ENCODE peak calls at places on chromosomes 6 and 20, in six cellular contexts. Z is BJ, H is pancreas, D is cardiac muscle cell, Q is suprapubic skin, X is B cell. F is an unnamed sample.

GRCh38 chr6:166957087-166957804 is 896 bp upstream of the RNASET2 start:
- DNase-seq in D (no peak), H (peak; percentile 43), Q (no peak), X (no peak), Z (no peak), F (no peak)

GRCh38 chr20:34512955-34513419 is 3.2 kb upstream of the DYNLRB1 start:
- DNase-seq in X (no peak), D (no peak), Q (no peak), Z (no peak), H (no peak), F (no peak)

GRCh38 chr6:156437084-156437879 is 339.9 kb upstream of the ARID1B start:
- DNase-seq in X (no peak), H (no peak), D (no peak), Z (no peak), Q (no peak), F (no peak)

GRCh38 chr6:161091972-161092701 is 100.6 kb downstream of the MAP3K4 start:
- DNase-seq in X (no peak), Q (no peak), H (no peak), D (no peak), Z (peak; percentile 35), F (no peak)

GRCh38 chr6:89562114-89562815 is 76.3 kb downstream of the LYRM2 start:
- DNase-seq in H (no peak), Q (no peak), Z (no peak), X (no peak), D (no peak), F (no peak)

GRCh38 chr20:56506103-56506502 is 18.4 kb upstream of the FAM209A start:
- DNase-seq in Z (no peak), Q (no peak), X (no peak), D (no peak), H (no peak), F (no peak)

GRCh38 chr6:53390010-53390409 is 41.3 kb upstream of the ELOVL5 start:
- DNase-seq in D (no peak), Q (no peak), X (no peak), H (no peak), Z (no peak), F (no peak)

GRCh38 chr6:11341867-11342266 is 109.4 kb upstream of the NEDD9 start:
- DNase-seq in D (no peak), H (no peak), Z (no peak), Q (no peak), X (no peak), F (no peak)

GRCh38 chr20:5080384-5080877 is 39.3 kb downstream of the PCNA start:
- DNase-seq in H (no peak), D (no peak), X (peak; percentile 51), Q (peak; percentile 80), Z (peak; percentile 19), F (no peak)

GRCh38 chr20:19750907-19751636 is 7.0 kb upstream of the RIN2 start:
- DNase-seq in H (no peak), Z (no peak), X (peak; percentile 53), D (peak; percentile 28), Q (no peak), F (no peak)

GRCh38 chr6:41813469-41813868 is 26.0 kb downstream of the TOMM6 start:
- DNase-seq in Q (no peak), X (no peak), Z (no peak), D (no peak), H (no peak), F (no peak)

GRCh38 chr6:57267586-57268293 is 45.6 kb upstream of the RAB23 start:
- DNase-seq in Z (peak; percentile 96), H (no peak), Q (no peak), D (peak; percentile 35), X (peak; percentile 42), F (no peak)

GRCh38 chr6:96792791-96793190 is 44.5 kb downstream of the GPR63 start:
- DNase-seq in Z (no peak), H (no peak), X (no peak), D (no peak), Q (no peak), F (no peak)

GRCh38 chr20:60254901-60255411 is 296.7 kb downstream of the CDH26 start:
- DNase-seq in Z (peak; percentile 39), Q (no peak), X (no peak), H (no peak), D (no peak), F (no peak)

GRCh38 chr6:147508073-147508870 is at the start of gene SAMD5:
- DNase-seq in X (no peak), H (peak; percentile 47), Z (peak; percentile 20), D (peak; percentile 77), Q (no peak), F (no peak)

GRCh38 chr6:93523365-93523764 is 104.0 kb upstream of the EPHA7 start:
- DNase-seq in Q (no peak), D (no peak), Z (no peak), H (no peak), X (no peak), F (no peak)

GRCh38 chr6:104682722-104683643 is 176.7 kb downstream of the HACE1 start:
- DNase-seq in H (peak; percentile 30), X (no peak), D (peak; percentile 60), Q (no peak), Z (no peak), F (no peak)

GRCh38 chr20:10671850-10672578 is 1.8 kb downstream of the JAG1 start:
- DNase-seq in Q (peak; percentile 89), D (peak; percentile 50), H (peak; percentile 79), Z (no peak), X (no peak), F (no peak)

GRCh38 chr6:12636336-12636735 is 80.2 kb upstream of the PHACTR1 start:
- DNase-seq in H (no peak), Z (no peak), X (no peak), D (no peak), Q (no peak), F (no peak)

GRCh38 chr20:63082308-63082938 is 75.7 kb upstream of the BHLHE23 start:
- DNase-seq in H (peak; percentile 27), X (peak; percentile 20), D (peak; percentile 84), Q (peak; percentile 63), Z (no peak), F (peak; percentile 83)

GRCh38 chr6:149840345-149841075 is 23.6 kb downstream of the LRP11 start:
- DNase-seq in X (no peak), H (peak; percentile 89), D (peak; percentile 16), Q (peak; percentile 92), Z (no peak), F (no peak)

GRCh38 chr6:2770171-2770570 is 5.0 kb downstream of the WRNIP1 start:
- DNase-seq in D (peak; percentile 80), X (no peak), Q (no peak), H (peak; percentile 48), Z (no peak), F (no peak)

GRCh38 chr6:39714802-39715201 is 10.4 kb downstream of the KIF6 start:
- DNase-seq in H (no peak), D (no peak), Z (no peak), X (no peak), Q (no peak), F (no peak)

GRCh38 chr6:56246941-56247653 is at the start of gene COL21A1:
- DNase-seq in H (peak; percentile 26), D (peak; percentile 76), Z (no peak), X (no peak), Q (peak; percentile 76), F (peak; percentile 90)
- TF ChIP-seq CTCF in H (no peak), D (peak; percentile 43), Z (peak; percentile 51), X (no peak), Q (no peak), F (peak; percentile 72)

GRCh38 chr6:85449818-85450577 is at the start of gene NT5E:
- DNase-seq in X (peak; percentile 53), D (peak; percentile 76), H (peak; percentile 61), Z (no peak), Q (peak; percentile 90), F (peak; percentile 95)
- TF ChIP-seq CTCF in X (no peak), D (no peak), H (no peak), Z (no peak), Q (no peak), F (no peak)

GRCh38 chr6:100228437-100229424 is 234.7 kb upstream of the MCHR2 start:
- DNase-seq in D (peak; percentile 78), Q (peak; percentile 79), H (peak; percentile 74), X (peak; percentile 64), Z (no peak), F (peak; percentile 56)
- TF ChIP-seq CTCF in D (peak; percentile 37), Q (no peak), H (no peak), X (peak; percentile 20), Z (peak; percentile 31), F (peak; percentile 68)

GRCh38 chr6:81751388-81752083 is 945 bp downstream of the TENT5A start:
- DNase-seq in H (peak; percentile 72), D (peak; percentile 61), Q (peak; percentile 87), X (no peak), Z (no peak), F (no peak)

GRCh38 chr6:81752084-81752968 is at the start of gene TENT5A:
- DNase-seq in Z (peak; percentile 67), X (peak; percentile 89), D (peak; percentile 94), Q (peak; percentile 97), H (peak; percentile 93), F (peak; percentile 97)

GRCh38 chr6:81753709-81754678 is 1.5 kb upstream of the TENT5A start:
- DNase-seq in X (peak; percentile 86), Q (peak; percentile 94), D (peak; percentile 74), H (peak; percentile 80), Z (no peak), F (peak; percentile 91)

GRCh38 chr6:81754906-81755305 is 2.4 kb upstream of the TENT5A start:
- DNase-seq in Q (no peak), D (no peak), X (no peak), H (no peak), Z (no peak), F (no peak)

GRCh38 chr6:81752969-81753708 is 658 bp upstream of the TENT5A start:
- DNase-seq in X (peak; percentile 65), D (peak; percentile 93), H (peak; percentile 90), Z (peak; percentile 50), Q (peak; percentile 94), F (peak; percentile 95)
- TF ChIP-seq CTCF in X (no peak), D (peak; percentile 26), H (no peak), Z (peak; percentile 53), Q (no peak), F (no peak)

GRCh38 chr20:44785768-44786167 is 24.6 kb downstream of the RIMS4 start:
- DNase-seq in Z (no peak), D (peak; percentile 35), X (no peak), H (no peak), Q (no peak), F (no peak)
- TF ChIP-seq CTCF in Z (no peak), D (peak; percentile 14), X (no peak), H (no peak), Q (no peak), F (peak; percentile 67)

GRCh38 chr6:116462516-116462915 is 1.3 kb downstream of the CALHM6 start:
- DNase-seq in Z (no peak), H (no peak), Q (no peak), X (no peak), D (no peak), F (no peak)
- TF ChIP-seq CTCF in Z (no peak), H (no peak), Q (no peak), X (no peak), D (no peak), F (no peak)